ENCODE peak calls at places on chromosomes 11 and 22, in six cellular contexts. K, R, H, P, E and S are unnamed samples.

GRCh38 chr11:30653606-30654005 is 67.5 kb upstream of the MPPED2 start:
- DNase-seq in H (no peak), K (peak), P (no peak), E (no peak), R (no peak), S (no peak)

GRCh38 chr22:46013460-46014416 is 36.8 kb upstream of the WNT7B start:
- DNase-seq in P (peak), R (peak), E (peak), K (peak), H (peak), S (peak)

GRCh38 chr22:25076281-25076680 is 123.4 kb upstream of the CRYBB3 start:
- DNase-seq in H (no peak), K (no peak), E (no peak), P (no peak), R (no peak), S (no peak)

GRCh38 chr11:116840746-116841296 is 3.4 kb upstream of the APOA1 start:
- DNase-seq in K (no peak), H (no peak), E (no peak), R (no peak), P (no peak), S (no peak)

GRCh38 chr11:108929241-108929640 is 264.4 kb downstream of the DDX10 start:
- DNase-seq in R (peak), K (no peak), P (no peak), H (no peak), E (peak), S (no peak)

GRCh38 chr11:71240865-71241691 is 11.3 kb downstream of the SHANK2 start:
- DNase-seq in E (no peak), K (no peak), P (no peak), R (peak), H (peak), S (no peak)

GRCh38 chr22:32480238-32480637 is 5.6 kb downstream of the FBXO7 start:
- DNase-seq in R (no peak), E (no peak), H (no peak), P (no peak), K (no peak), S (peak)

GRCh38 chr11:32821517-32821916 is 8.2 kb upstream of the PRRG4 start:
- DNase-seq in K (no peak), P (no peak), R (peak), H (no peak), E (no peak), S (no peak)

GRCh38 chr11:1810761-1811160 is 24.0 kb upstream of the SYT8 start:
- DNase-seq in K (no peak), H (no peak), R (peak), E (no peak), P (no peak), S (no peak)

GRCh38 chr22:48222742-48223487 is 1460.5 kb downstream of the TBC1D22A start:
- DNase-seq in E (no peak), K (no peak), H (no peak), R (no peak), P (no peak), S (no peak)

GRCh38 chr11:102367364-102367763 is 20.4 kb downstream of the BIRC2 start:
- DNase-seq in R (peak), E (peak), H (no peak), P (no peak), K (no peak), S (peak)

GRCh38 chr11:124864176-124864891 is 898 bp upstream of the ROBO3 start:
- DNase-seq in H (no peak), K (no peak), R (no peak), E (no peak), P (no peak), S (no peak)

GRCh38 chr11:35404397-35404775 is 15.0 kb downstream of the SLC1A2 start:
- DNase-seq in H (peak), E (peak), R (peak), K (peak), P (no peak), S (no peak)

GRCh38 chr11:134074346-134074745 is 5.5 kb downstream of the JAM3 start:
- DNase-seq in P (no peak), R (no peak), E (peak), H (no peak), K (no peak), S (no peak)

GRCh38 chr11:128775513-128775912 is 81.6 kb downstream of the FLI1 start:
- DNase-seq in K (no peak), H (no peak), E (peak), R (no peak), P (no peak), S (no peak)

GRCh38 chr11:31645747-31646146 is 136.2 kb downstream of the ELP4 start:
- DNase-seq in E (peak), H (no peak), R (peak), K (no peak), P (no peak), S (no peak)

GRCh38 chr11:15072551-15073143 is 746 bp upstream of the CALCB start:
- DNase-seq in K (no peak), E (no peak), R (no peak), P (no peak), H (no peak), S (no peak)

GRCh38 chr11:24754406-24754805 is 257.6 kb downstream of the LUZP2 start:
- DNase-seq in K (no peak), H (no peak), R (no peak), E (no peak), P (no peak), S (no peak)

GRCh38 chr11:10456519-10456918 is 1.5 kb downstream of the AMPD3 start:
- DNase-seq in K (peak), R (no peak), H (peak), P (no peak), E (no peak), S (peak)

GRCh38 chr11:64787526-64788320 is 9.4 kb upstream of the SF1 start:
- DNase-seq in K (peak), E (peak), H (peak), R (peak), P (no peak), S (peak)

GRCh38 chr11:79090191-79090590 is 350.6 kb downstream of the TENM4 start:
- DNase-seq in E (no peak), P (no peak), R (peak), H (no peak), K (no peak), S (no peak)

GRCh38 chr11:79088967-79089366 is 351.9 kb downstream of the TENM4 start:
- DNase-seq in H (peak), E (no peak), P (peak), K (no peak), R (no peak), S (no peak)

GRCh38 chr11:79087957-79088318 is 352.9 kb downstream of the TENM4 start:
- DNase-seq in P (no peak), H (no peak), R (no peak), K (no peak), E (no peak), S (no peak)

GRCh38 chr11:79086056-79086455 is 354.8 kb downstream of the TENM4 start:
- DNase-seq in E (no peak), H (no peak), P (no peak), R (no peak), K (no peak), S (no peak)

DNA sequence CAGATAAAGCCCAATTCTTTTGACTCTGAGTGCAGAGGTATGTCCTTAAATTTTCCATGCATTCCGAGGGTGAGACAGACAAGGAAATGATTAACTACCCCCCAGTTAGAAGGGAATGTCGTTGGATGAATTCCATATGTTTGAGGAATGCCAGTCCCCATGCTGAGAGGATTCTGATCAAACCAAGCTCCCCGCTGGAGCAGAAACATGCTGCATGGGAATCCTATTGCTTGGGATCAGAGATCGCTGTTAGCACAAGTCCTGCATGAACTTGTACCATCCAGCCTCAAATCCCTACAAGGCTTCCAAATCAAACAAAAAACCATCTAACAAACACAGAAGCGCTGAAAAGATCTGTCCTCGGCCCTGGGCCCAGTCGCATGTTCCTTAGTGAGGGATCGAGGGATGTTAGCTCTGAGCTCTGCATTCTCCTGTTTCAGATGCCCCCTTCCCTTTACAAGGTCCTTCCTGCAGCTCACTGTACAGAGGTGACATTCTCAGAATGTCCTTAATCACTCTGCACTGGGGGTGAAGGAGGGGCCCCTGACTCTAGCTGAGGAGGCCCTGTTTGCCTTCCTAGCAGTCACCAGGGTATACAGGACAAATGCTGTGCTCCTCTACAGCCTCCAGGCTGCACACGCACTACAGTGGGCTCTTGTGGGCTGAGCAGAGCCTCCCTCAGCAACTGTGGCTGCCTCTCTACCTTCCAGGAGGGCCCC is 353.4 kb downstream of the TENM4 start:
- DNase-seq in R (peak), E (peak), H (peak), K (no peak), P (peak), S (no peak)
- H3K4me2 ChIP-seq in R (peak), E (peak), H (peak), K (no peak), P (no peak), S (no peak)

GRCh38 chr11:46277313-46277622 is 194 bp upstream of the CREB3L1 start:
- DNase-seq in H (no peak), P (no peak), E (peak), K (no peak), R (no peak), S (no peak)
- H3K4me2 ChIP-seq in H (peak), P (peak), E (no peak), K (peak), R (peak), S (no peak)

DNA sequence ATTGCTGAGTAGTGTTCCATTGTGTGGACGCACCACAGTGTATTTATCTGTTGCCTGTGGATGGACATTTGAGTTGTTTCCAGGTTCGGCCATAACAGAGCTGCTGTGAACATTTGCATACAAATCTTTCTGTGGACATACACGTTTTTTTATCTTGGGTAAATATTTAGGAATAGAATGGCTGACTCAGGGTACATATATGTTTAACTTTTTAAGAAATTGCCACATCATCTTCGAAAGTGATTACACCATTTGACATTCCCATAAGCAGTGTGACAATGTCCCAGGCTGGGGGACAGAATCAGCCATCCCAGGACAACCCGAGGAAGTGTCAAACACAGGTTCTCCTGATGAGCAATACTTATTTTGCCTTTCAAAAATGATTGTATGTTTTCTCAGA is 87.9 kb downstream of the OSBP2 start:
- DNase-seq in R (peak), E (no peak), K (no peak), H (no peak), P (no peak), S (no peak)
- H3K4me2 ChIP-seq in R (no peak), E (no peak), K (no peak), H (no peak), P (no peak), S (no peak)

GRCh38 chr11:94141511-94142307 is 13.1 kb downstream of the PANX1 start:
- DNase-seq in H (peak), P (no peak), E (peak), K (no peak), R (no peak), S (no peak)
- H3K4me2 ChIP-seq in H (peak), P (no peak), E (peak), K (no peak), R (peak), S (no peak)

GRCh38 chr11:110286298-110287040 is 9.9 kb downstream of the RDX start:
- DNase-seq in R (no peak), K (no peak), E (no peak), P (no peak), H (no peak), S (peak)

GRCh38 chr11:110290591-110291334 is 5.7 kb downstream of the RDX start:
- DNase-seq in E (no peak), P (no peak), R (no peak), K (no peak), H (no peak), S (no peak)

GRCh38 chr11:110283862-110284261 is 12.6 kb downstream of the RDX start:
- DNase-seq in H (no peak), E (no peak), K (no peak), R (no peak), P (no peak), S (no peak)

GRCh38 chr11:110289472-110289871 is 6.9 kb downstream of the RDX start:
- DNase-seq in H (no peak), P (no peak), E (no peak), R (no peak), K (no peak), S (no peak)

DNA sequence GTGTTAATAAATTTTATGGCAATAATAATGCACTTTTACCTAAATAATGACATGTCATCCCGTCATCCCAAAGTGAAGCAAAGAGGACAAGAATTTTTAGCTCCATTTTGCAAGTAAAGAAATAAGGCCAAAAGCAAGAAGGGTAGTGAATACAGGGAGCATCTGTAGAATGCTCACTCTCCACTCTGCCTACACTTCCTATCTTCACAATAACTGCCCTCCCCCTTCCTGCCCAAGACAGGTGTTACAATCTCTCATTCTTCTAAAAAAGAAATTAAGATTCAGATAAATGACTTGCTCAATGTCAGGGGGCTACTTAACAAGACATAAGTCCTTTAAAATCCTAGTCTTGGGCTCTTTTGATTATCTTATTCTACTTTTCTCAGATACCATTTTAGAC is 8.9 kb downstream of the RDX start:
- DNase-seq in R (no peak), K (peak), P (no peak), H (no peak), E (no peak), S (peak)
- H3K4me2 ChIP-seq in R (no peak), K (no peak), P (no peak), H (no peak), E (no peak), S (peak)

GRCh38 chr11:69533296-69534165 is 52.1 kb downstream of the LINC01488 start:
- DNase-seq in H (no peak), P (no peak), R (no peak), E (no peak), K (no peak), S (no peak)

GRCh38 chr11:69530278-69531070 is 49.0 kb downstream of the LINC01488 start:
- DNase-seq in K (no peak), E (no peak), P (no peak), R (no peak), H (no peak), S (no peak)

GRCh38 chr11:69529001-69529400 is 47.5 kb downstream of the LINC01488 start:
- DNase-seq in E (no peak), H (no peak), K (no peak), P (no peak), R (no peak), S (no peak)

GRCh38 chr11:69531717-69532088 is 50.2 kb downstream of the LINC01488 start:
- DNase-seq in H (no peak), E (no peak), K (no peak), P (no peak), R (no peak), S (no peak)

GRCh38 chr11:69531071-69531716 is 49.7 kb downstream of the LINC01488 start:
- DNase-seq in P (no peak), E (no peak), K (no peak), H (no peak), R (no peak), S (no peak)
- H3K4me2 ChIP-seq in P (no peak), E (no peak), K (no peak), H (no peak), R (no peak), S (no peak)

DNA sequence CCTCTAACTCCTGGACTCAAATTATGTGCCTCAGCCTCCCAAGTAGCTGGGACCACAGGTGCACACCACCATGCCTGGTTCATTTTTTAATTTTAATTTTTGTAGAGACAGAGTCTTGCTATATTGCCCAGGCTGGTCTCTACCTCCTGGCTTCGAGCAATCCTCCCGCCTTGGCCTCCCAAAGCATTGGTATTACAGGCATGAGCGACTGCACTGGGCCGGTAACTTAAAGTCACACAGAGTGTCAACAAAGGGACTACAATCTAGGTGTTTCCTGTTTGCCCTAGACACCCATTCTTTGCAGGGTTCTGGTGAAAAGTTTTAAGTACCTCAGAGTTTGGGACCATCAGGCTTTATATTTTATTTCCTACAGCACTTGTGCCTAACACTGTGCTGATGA is 8.4 kb downstream of the UVRAG start:
- DNase-seq in R (no peak), P (no peak), E (no peak), H (no peak), K (no peak), S (peak)
- H3K4me2 ChIP-seq in R (no peak), P (no peak), E (peak), H (no peak), K (peak), S (peak)

GRCh38 chr11:11976476-11977187 is 31.8 kb downstream of the DKK3 start:
- DNase-seq in K (no peak), E (peak), R (no peak), P (no peak), H (no peak), S (no peak)

GRCh38 chr11:11977206-11977938 is 31.1 kb downstream of the DKK3 start:
- DNase-seq in R (peak), P (no peak), E (peak), H (no peak), K (no peak), S (no peak)

GRCh38 chr11:11973361-11973800 is 35.0 kb downstream of the DKK3 start:
- DNase-seq in R (no peak), K (no peak), E (peak), H (no peak), P (no peak), S (no peak)

GRCh38 chr11:11973866-11974265 is 34.6 kb downstream of the DKK3 start:
- DNase-seq in K (no peak), P (no peak), H (no peak), E (no peak), R (no peak), S (no peak)

GRCh38 chr11:11975201-11976092 is 33.0 kb downstream of the DKK3 start:
- DNase-seq in R (no peak), E (no peak), K (no peak), P (no peak), H (no peak), S (no peak)
- H3K4me2 ChIP-seq in R (no peak), E (no peak), K (no peak), P (no peak), H (no peak), S (no peak)